ENCODE peak calls at places on chromosomes 6 and 20, in five cellular contexts. One of them, this sample, is unnamed.
A peak's percentile ranks its signal among the peaks of the same experiment; 100 is the strongest.

GRCh38 chr6:9398794-9399373 is 963.5 kb upstream of the SLC35B3 start:
- DNase-seq in left ventricle myocardium inferior: peak; percentile 29
- DNase-seq in D341Med: peak; percentile 21
- DNase-seq in fibroblast of the aortic adventitia: no peak
- DNase-seq in DMS79: no peak
- DNase-seq in this sample: no peak

GRCh38 chr6:27873101-27874030 is 38.8 kb downstream of the OR2B2 start:
- DNase-seq in fibroblast of the aortic adventitia: peak; percentile 79
- DNase-seq in DMS79: peak; percentile 67
- DNase-seq in D341Med: no peak
- DNase-seq in left ventricle myocardium inferior: peak; percentile 35
- DNase-seq in this sample: peak; percentile 45

GRCh38 chr20:25013478-25014380 is 21.2 kb upstream of the APMAP start:
- DNase-seq in DMS79: no peak
- DNase-seq in D341Med: no peak
- DNase-seq in fibroblast of the aortic adventitia: no peak
- DNase-seq in left ventricle myocardium inferior: no peak
- DNase-seq in this sample: peak; percentile 14

GRCh38 chr20:35093245-35093884 is 758 bp upstream of the TRPC4AP start:
- DNase-seq in fibroblast of the aortic adventitia: peak; percentile 74
- DNase-seq in DMS79: no peak
- DNase-seq in left ventricle myocardium inferior: no peak
- DNase-seq in D341Med: no peak
- DNase-seq in this sample: no peak

GRCh38 chr6:105326838-105327745 is 75.8 kb downstream of the PREP start:
- DNase-seq in left ventricle myocardium inferior: no peak
- DNase-seq in DMS79: peak; percentile 49
- DNase-seq in D341Med: no peak
- DNase-seq in fibroblast of the aortic adventitia: peak; percentile 22
- DNase-seq in this sample: no peak

GRCh38 chr6:136362421-136363090 is 72.9 kb upstream of the BCLAF1 start:
- DNase-seq in fibroblast of the aortic adventitia: no peak
- DNase-seq in D341Med: no peak
- DNase-seq in left ventricle myocardium inferior: no peak
- DNase-seq in DMS79: no peak
- DNase-seq in this sample: no peak

GRCh38 chr6:109252261-109253041 is 129.8 kb downstream of the CD164 start:
- DNase-seq in left ventricle myocardium inferior: no peak
- DNase-seq in DMS79: no peak
- DNase-seq in fibroblast of the aortic adventitia: no peak
- DNase-seq in D341Med: no peak
- DNase-seq in this sample: no peak

GRCh38 chr6:79634491-79634890 is 3.4 kb downstream of the SH3BGRL2 start:
- DNase-seq in fibroblast of the aortic adventitia: no peak
- DNase-seq in DMS79: no peak
- DNase-seq in left ventricle myocardium inferior: no peak
- DNase-seq in D341Med: no peak
- DNase-seq in this sample: no peak

GRCh38 chr6:84762220-84762940 is 2.0 kb downstream of the TBX18 start:
- DNase-seq in fibroblast of the aortic adventitia: peak; percentile 68
- DNase-seq in left ventricle myocardium inferior: no peak
- DNase-seq in DMS79: no peak
- DNase-seq in D341Med: no peak
- DNase-seq in this sample: peak; percentile 66

GRCh38 chr6:18360188-18360587 is 27.0 kb upstream of the RNF144B start:
- DNase-seq in DMS79: no peak
- DNase-seq in left ventricle myocardium inferior: no peak
- DNase-seq in D341Med: no peak
- DNase-seq in fibroblast of the aortic adventitia: no peak
- DNase-seq in this sample: no peak

GRCh38 chr6:167849846-167850459 is 23.2 kb downstream of the AFDN start:
- DNase-seq in left ventricle myocardium inferior: no peak
- DNase-seq in fibroblast of the aortic adventitia: no peak
- DNase-seq in DMS79: peak; percentile 15
- DNase-seq in D341Med: no peak
- DNase-seq in this sample: no peak

GRCh38 chr6:33492093-33492492 is 37.7 kb downstream of the ZBTB9 start:
- DNase-seq in DMS79: no peak
- DNase-seq in D341Med: no peak
- DNase-seq in left ventricle myocardium inferior: no peak
- DNase-seq in fibroblast of the aortic adventitia: no peak
- DNase-seq in this sample: no peak

GRCh38 chr20:44471481-44471882 is 4.2 kb upstream of the TTPAL start:
- DNase-seq in DMS79: no peak
- DNase-seq in left ventricle myocardium inferior: no peak
- DNase-seq in D341Med: no peak
- DNase-seq in fibroblast of the aortic adventitia: peak; percentile 66
- DNase-seq in this sample: no peak

GRCh38 chr6:85449818-85450577 is at the start of gene NT5E:
- DNase-seq in D341Med: peak; percentile 78
- DNase-seq in left ventricle myocardium inferior: peak; percentile 74
- DNase-seq in DMS79: no peak
- DNase-seq in fibroblast of the aortic adventitia: peak; percentile 72
- DNase-seq in this sample: peak; percentile 94

GRCh38 chr6:156889469-156889868 is 112.3 kb downstream of the ARID1B start:
- DNase-seq in DMS79: no peak
- DNase-seq in fibroblast of the aortic adventitia: no peak
- DNase-seq in left ventricle myocardium inferior: no peak
- DNase-seq in D341Med: no peak
- DNase-seq in this sample: no peak

GRCh38 chr6:43714311-43715055 is 26.9 kb upstream of the MRPS18A start:
- DNase-seq in left ventricle myocardium inferior: peak; percentile 57
- DNase-seq in fibroblast of the aortic adventitia: peak; percentile 63
- DNase-seq in D341Med: no peak
- DNase-seq in DMS79: no peak
- DNase-seq in this sample: no peak

GRCh38 chr6:79426625-79427278 is 110.5 kb downstream of the LCA5 start:
- DNase-seq in D341Med: no peak
- DNase-seq in DMS79: no peak
- DNase-seq in fibroblast of the aortic adventitia: no peak
- DNase-seq in left ventricle myocardium inferior: no peak
- DNase-seq in this sample: no peak

GRCh38 chr6:2733324-2733723 is 17.4 kb downstream of the MYLK4 start:
- DNase-seq in DMS79: no peak
- DNase-seq in left ventricle myocardium inferior: peak; percentile 55
- DNase-seq in D341Med: no peak
- DNase-seq in fibroblast of the aortic adventitia: peak; percentile 62
- DNase-seq in this sample: peak; percentile 82

GRCh38 chr6:141594874-141595273 is 537.9 kb upstream of the GJE1 start:
- DNase-seq in fibroblast of the aortic adventitia: peak; percentile 2
- DNase-seq in DMS79: no peak
- DNase-seq in D341Med: no peak
- DNase-seq in left ventricle myocardium inferior: no peak
- DNase-seq in this sample: no peak

GRCh38 chr6:24394777-24395437 is 7.8 kb upstream of the MRS2 start:
- DNase-seq in DMS79: no peak
- DNase-seq in left ventricle myocardium inferior: no peak
- DNase-seq in D341Med: no peak
- DNase-seq in fibroblast of the aortic adventitia: peak; percentile 68
- DNase-seq in this sample: no peak

GRCh38 chr20:47784599-47785320 is 521 bp downstream of the SULF2 start:
- DNase-seq in D341Med: peak; percentile 58
- DNase-seq in DMS79: no peak
- DNase-seq in fibroblast of the aortic adventitia: peak; percentile 45
- DNase-seq in left ventricle myocardium inferior: peak; percentile 48
- DNase-seq in this sample: no peak

GRCh38 chr6:105739764-105740163 is 336.9 kb upstream of the PREP start:
- DNase-seq in DMS79: no peak
- DNase-seq in fibroblast of the aortic adventitia: no peak
- DNase-seq in left ventricle myocardium inferior: no peak
- DNase-seq in D341Med: no peak
- DNase-seq in this sample: no peak

GRCh38 chr6:101393291-101394251 is at the start of gene GRIK2:
- DNase-seq in left ventricle myocardium inferior: no peak
- DNase-seq in D341Med: peak; percentile 85
- DNase-seq in fibroblast of the aortic adventitia: no peak
- DNase-seq in DMS79: peak; percentile 77
- DNase-seq in this sample: no peak

GRCh38 chr6:132107896-132108295 is 156.7 kb upstream of the CCN2 start:
- DNase-seq in left ventricle myocardium inferior: no peak
- DNase-seq in DMS79: no peak
- DNase-seq in D341Med: no peak
- DNase-seq in fibroblast of the aortic adventitia: no peak
- DNase-seq in this sample: no peak

GRCh38 chr20:6007529-6008103 is 46.2 kb downstream of the LRRN4 start:
- DNase-seq in fibroblast of the aortic adventitia: peak; percentile 10
- DNase-seq in DMS79: no peak
- DNase-seq in D341Med: no peak
- DNase-seq in left ventricle myocardium inferior: no peak
- DNase-seq in this sample: no peak

GRCh38 chr20:32332614-32333013 is 25.5 kb upstream of the ASXL1 start:
- DNase-seq in left ventricle myocardium inferior: no peak
- DNase-seq in DMS79: no peak
- DNase-seq in D341Med: no peak
- DNase-seq in fibroblast of the aortic adventitia: peak; percentile 42
- DNase-seq in this sample: no peak

GRCh38 chr6:5550631-5551030 is 289.3 kb downstream of the FARS2 start:
- DNase-seq in DMS79: no peak
- DNase-seq in left ventricle myocardium inferior: no peak
- DNase-seq in D341Med: no peak
- DNase-seq in fibroblast of the aortic adventitia: no peak
- DNase-seq in this sample: no peak

GRCh38 chr6:140921366-140922226 is 1211.1 kb upstream of the GJE1 start:
- DNase-seq in fibroblast of the aortic adventitia: peak; percentile 87
- DNase-seq in DMS79: no peak
- DNase-seq in left ventricle myocardium inferior: no peak
- DNase-seq in D341Med: peak; percentile 47
- DNase-seq in this sample: no peak

GRCh38 chr6:151379933-151380847 is 11.2 kb downstream of the ZBTB2 start:
- DNase-seq in left ventricle myocardium inferior: no peak
- DNase-seq in fibroblast of the aortic adventitia: peak; percentile 24
- DNase-seq in D341Med: no peak
- DNase-seq in DMS79: no peak
- DNase-seq in this sample: no peak

This sample was measured in tibial artery.